ENCODE peak calls at places on chromosomes 16 and 17, in nine cellular contexts. One of them, this sample, is unnamed.

GRCh38 chr17:45320931-45321461 is 4.2 kb upstream of the MAP3K14 start:
- DNase-seq in right cardiac atrium: no peak
- DNase-seq in ELR: peak
- DNase-seq in stimulated activated CD4-positive, alpha-beta T cell treated with anti-CD3 and anti-CD28 coated beads, Interleukin-4, amount 100 ng/mL, for 4 hours: no peak
- DNase-seq in non-pigmented ciliary epithelial cell: peak
- DNase-seq in AML-193: no peak
- DNase-seq in T-helper 2 cell: no peak
- DNase-seq in uterus: no peak
- DNase-seq in head of caudate nucleus: no peak
- DNase-seq in this sample: no peak

GRCh38 chr17:80891096-80892018 is 100.3 kb upstream of the CHMP6 start:
- DNase-seq in T-helper 2 cell: peak
- DNase-seq in non-pigmented ciliary epithelial cell: peak
- DNase-seq in stimulated activated CD4-positive, alpha-beta T cell treated with anti-CD3 and anti-CD28 coated beads, Interleukin-4, amount 100 ng/mL, for 4 hours: peak
- DNase-seq in uterus: no peak
- DNase-seq in right cardiac atrium: no peak
- DNase-seq in head of caudate nucleus: no peak
- DNase-seq in AML-193: peak
- DNase-seq in ELR: peak
- DNase-seq in this sample: peak

GRCh38 chr17:5027921-5028320 is 7.3 kb downstream of the SLC52A1 start:
- DNase-seq in stimulated activated CD4-positive, alpha-beta T cell treated with anti-CD3 and anti-CD28 coated beads, Interleukin-4, amount 100 ng/mL, for 4 hours: no peak
- DNase-seq in non-pigmented ciliary epithelial cell: no peak
- DNase-seq in AML-193: no peak
- DNase-seq in ELR: no peak
- DNase-seq in right cardiac atrium: no peak
- DNase-seq in T-helper 2 cell: no peak
- DNase-seq in head of caudate nucleus: no peak
- DNase-seq in uterus: no peak
- DNase-seq in this sample: no peak

GRCh38 chr16:49516382-49517036 is 142.9 kb downstream of the C16orf78 start:
- DNase-seq in ELR: no peak
- DNase-seq in AML-193: no peak
- DNase-seq in non-pigmented ciliary epithelial cell: no peak
- DNase-seq in uterus: no peak
- DNase-seq in stimulated activated CD4-positive, alpha-beta T cell treated with anti-CD3 and anti-CD28 coated beads, Interleukin-4, amount 100 ng/mL, for 4 hours: no peak
- DNase-seq in right cardiac atrium: no peak
- DNase-seq in head of caudate nucleus: no peak
- DNase-seq in T-helper 2 cell: no peak
- DNase-seq in this sample: no peak

GRCh38 chr16:3158014-3158497 is 23.2 kb downstream of the ZNF213 start:
- DNase-seq in AML-193: no peak
- DNase-seq in ELR: peak
- DNase-seq in head of caudate nucleus: no peak
- DNase-seq in stimulated activated CD4-positive, alpha-beta T cell treated with anti-CD3 and anti-CD28 coated beads, Interleukin-4, amount 100 ng/mL, for 4 hours: no peak
- DNase-seq in right cardiac atrium: no peak
- DNase-seq in T-helper 2 cell: no peak
- DNase-seq in non-pigmented ciliary epithelial cell: no peak
- DNase-seq in uterus: no peak
- DNase-seq in this sample: no peak

GRCh38 chr17:47704116-47704515 is 10.2 kb downstream of the TBKBP1 start:
- DNase-seq in AML-193: peak
- DNase-seq in stimulated activated CD4-positive, alpha-beta T cell treated with anti-CD3 and anti-CD28 coated beads, Interleukin-4, amount 100 ng/mL, for 4 hours: no peak
- DNase-seq in non-pigmented ciliary epithelial cell: no peak
- DNase-seq in head of caudate nucleus: no peak
- DNase-seq in uterus: no peak
- DNase-seq in ELR: no peak
- DNase-seq in T-helper 2 cell: no peak
- DNase-seq in right cardiac atrium: no peak
- DNase-seq in this sample: no peak

GRCh38 chr17:60151355-60151754 is 1.6 kb downstream of the CA4 start:
- DNase-seq in non-pigmented ciliary epithelial cell: no peak
- DNase-seq in T-helper 2 cell: no peak
- DNase-seq in uterus: no peak
- DNase-seq in head of caudate nucleus: no peak
- DNase-seq in stimulated activated CD4-positive, alpha-beta T cell treated with anti-CD3 and anti-CD28 coated beads, Interleukin-4, amount 100 ng/mL, for 4 hours: no peak
- DNase-seq in ELR: no peak
- DNase-seq in right cardiac atrium: no peak
- DNase-seq in AML-193: no peak
- DNase-seq in this sample: no peak

GRCh38 chr17:20935740-20936139 is 107.1 kb downstream of the USP22 start:
- DNase-seq in head of caudate nucleus: no peak
- DNase-seq in T-helper 2 cell: no peak
- DNase-seq in AML-193: no peak
- DNase-seq in ELR: peak
- DNase-seq in uterus: no peak
- DNase-seq in right cardiac atrium: no peak
- DNase-seq in stimulated activated CD4-positive, alpha-beta T cell treated with anti-CD3 and anti-CD28 coated beads, Interleukin-4, amount 100 ng/mL, for 4 hours: no peak
- DNase-seq in non-pigmented ciliary epithelial cell: peak
- DNase-seq in this sample: no peak

GRCh38 chr17:20924306-20924705 is 118.5 kb downstream of the USP22 start:
- DNase-seq in right cardiac atrium: no peak
- DNase-seq in non-pigmented ciliary epithelial cell: no peak
- DNase-seq in uterus: no peak
- DNase-seq in AML-193: no peak
- DNase-seq in stimulated activated CD4-positive, alpha-beta T cell treated with anti-CD3 and anti-CD28 coated beads, Interleukin-4, amount 100 ng/mL, for 4 hours: no peak
- DNase-seq in ELR: no peak
- DNase-seq in head of caudate nucleus: no peak
- DNase-seq in T-helper 2 cell: no peak
- DNase-seq in this sample: no peak

GRCh38 chr17:39064374-39064773 is 87.1 kb downstream of the PLXDC1 start:
- DNase-seq in AML-193: no peak
- DNase-seq in non-pigmented ciliary epithelial cell: peak
- DNase-seq in right cardiac atrium: no peak
- DNase-seq in T-helper 2 cell: no peak
- DNase-seq in uterus: no peak
- DNase-seq in stimulated activated CD4-positive, alpha-beta T cell treated with anti-CD3 and anti-CD28 coated beads, Interleukin-4, amount 100 ng/mL, for 4 hours: no peak
- DNase-seq in head of caudate nucleus: no peak
- DNase-seq in ELR: peak
- DNase-seq in this sample: no peak

GRCh38 chr17:41098476-41098875 is 534 bp upstream of the KRTAP4-8 start:
- DNase-seq in stimulated activated CD4-positive, alpha-beta T cell treated with anti-CD3 and anti-CD28 coated beads, Interleukin-4, amount 100 ng/mL, for 4 hours: no peak
- DNase-seq in uterus: no peak
- DNase-seq in non-pigmented ciliary epithelial cell: peak
- DNase-seq in head of caudate nucleus: no peak
- DNase-seq in ELR: peak
- DNase-seq in T-helper 2 cell: no peak
- DNase-seq in right cardiac atrium: no peak
- DNase-seq in AML-193: no peak
- DNase-seq in this sample: no peak

GRCh38 chr16:88739139-88739974 is 33.1 kb downstream of the CTU2 start:
- DNase-seq in non-pigmented ciliary epithelial cell: no peak
- DNase-seq in head of caudate nucleus: no peak
- DNase-seq in AML-193: no peak
- DNase-seq in right cardiac atrium: no peak
- DNase-seq in T-helper 2 cell: no peak
- DNase-seq in stimulated activated CD4-positive, alpha-beta T cell treated with anti-CD3 and anti-CD28 coated beads, Interleukin-4, amount 100 ng/mL, for 4 hours: no peak
- DNase-seq in uterus: no peak
- DNase-seq in ELR: no peak
- DNase-seq in this sample: no peak

GRCh38 chr16:3479654-3480216 is 15.6 kb downstream of the C16orf90 start:
- DNase-seq in AML-193: no peak
- DNase-seq in right cardiac atrium: no peak
- DNase-seq in head of caudate nucleus: peak
- DNase-seq in stimulated activated CD4-positive, alpha-beta T cell treated with anti-CD3 and anti-CD28 coated beads, Interleukin-4, amount 100 ng/mL, for 4 hours: no peak
- DNase-seq in ELR: no peak
- DNase-seq in uterus: no peak
- DNase-seq in T-helper 2 cell: no peak
- DNase-seq in non-pigmented ciliary epithelial cell: no peak
- DNase-seq in this sample: no peak

GRCh38 chr16:56191807-56192643 is 736 bp downstream of the GNAO1 start:
- DNase-seq in non-pigmented ciliary epithelial cell: no peak
- DNase-seq in ELR: peak
- DNase-seq in right cardiac atrium: peak
- DNase-seq in stimulated activated CD4-positive, alpha-beta T cell treated with anti-CD3 and anti-CD28 coated beads, Interleukin-4, amount 100 ng/mL, for 4 hours: no peak
- DNase-seq in head of caudate nucleus: peak
- DNase-seq in AML-193: no peak
- DNase-seq in T-helper 2 cell: no peak
- DNase-seq in uterus: no peak
- DNase-seq in this sample: peak

GRCh38 chr16:57277586-57277985 is 6.9 kb downstream of the PLLP start:
- DNase-seq in stimulated activated CD4-positive, alpha-beta T cell treated with anti-CD3 and anti-CD28 coated beads, Interleukin-4, amount 100 ng/mL, for 4 hours: peak
- DNase-seq in ELR: peak
- DNase-seq in head of caudate nucleus: no peak
- DNase-seq in non-pigmented ciliary epithelial cell: peak
- DNase-seq in right cardiac atrium: peak
- DNase-seq in T-helper 2 cell: no peak
- DNase-seq in AML-193: no peak
- DNase-seq in uterus: no peak
- DNase-seq in this sample: peak

GRCh38 chr16:76787394-76787793 is 403.6 kb upstream of the MON1B start:
- DNase-seq in AML-193: no peak
- DNase-seq in right cardiac atrium: no peak
- DNase-seq in stimulated activated CD4-positive, alpha-beta T cell treated with anti-CD3 and anti-CD28 coated beads, Interleukin-4, amount 100 ng/mL, for 4 hours: no peak
- DNase-seq in uterus: no peak
- DNase-seq in non-pigmented ciliary epithelial cell: no peak
- DNase-seq in head of caudate nucleus: no peak
- DNase-seq in ELR: no peak
- DNase-seq in T-helper 2 cell: no peak
- DNase-seq in this sample: no peak

GRCh38 chr17:40645932-40646331 is 1.7 kb downstream of the SMARCE1 start:
- DNase-seq in non-pigmented ciliary epithelial cell: no peak
- DNase-seq in head of caudate nucleus: no peak
- DNase-seq in stimulated activated CD4-positive, alpha-beta T cell treated with anti-CD3 and anti-CD28 coated beads, Interleukin-4, amount 100 ng/mL, for 4 hours: no peak
- DNase-seq in uterus: no peak
- DNase-seq in T-helper 2 cell: no peak
- DNase-seq in AML-193: no peak
- DNase-seq in ELR: no peak
- DNase-seq in right cardiac atrium: no peak
- DNase-seq in this sample: no peak

GRCh38 chr16:86850675-86851074 is 272.3 kb downstream of the FOXL1 start:
- DNase-seq in AML-193: no peak
- DNase-seq in head of caudate nucleus: no peak
- DNase-seq in T-helper 2 cell: no peak
- DNase-seq in right cardiac atrium: no peak
- DNase-seq in non-pigmented ciliary epithelial cell: no peak
- DNase-seq in stimulated activated CD4-positive, alpha-beta T cell treated with anti-CD3 and anti-CD28 coated beads, Interleukin-4, amount 100 ng/mL, for 4 hours: no peak
- DNase-seq in ELR: no peak
- DNase-seq in uterus: no peak
- DNase-seq in this sample: no peak

GRCh38 chr16:50276128-50276444 is 9.7 kb downstream of the ADCY7 start:
- DNase-seq in ELR: no peak
- DNase-seq in non-pigmented ciliary epithelial cell: no peak
- DNase-seq in right cardiac atrium: no peak
- DNase-seq in uterus: no peak
- DNase-seq in head of caudate nucleus: no peak
- DNase-seq in AML-193: no peak
- DNase-seq in stimulated activated CD4-positive, alpha-beta T cell treated with anti-CD3 and anti-CD28 coated beads, Interleukin-4, amount 100 ng/mL, for 4 hours: no peak
- DNase-seq in T-helper 2 cell: no peak
- DNase-seq in this sample: no peak